ENCODE peak calls at places on chromosomes 11 and 22, in nine cellular contexts. E is GM23248; D is ascending aorta; B is stimulated activated CD4-positive, alpha-beta T cell treated with anti-CD3 and anti-CD28 coated beads, Interleukin-2, amount 100 ng/mL, for 24 hours; A is heart right ventricle; O is heart left ventricle; K is kidney; S is mesenchymal stem cell; R is NCI-H1417. X is an unnamed sample.

GRCh38 chr11:32353884-32354283 is 81.5 kb downstream of the WT1 start:
- DNase-seq in E (no peak), D (no peak), B (no peak), A (no peak), O (no peak), K (no peak), S (no peak), R (no peak), X (peak)

GRCh38 chr22:46576556-46577351 is 39.3 kb upstream of the CELSR1 start:
- DNase-seq in E (peak), D (no peak), B (peak), A (no peak), O (peak), K (peak), S (peak), R (peak), X (peak)

GRCh38 chr11:38648597-38648996 is 2050.6 kb upstream of the RAG2 start:
- DNase-seq in E (no peak), D (no peak), B (no peak), A (no peak), O (no peak), K (no peak), S (no peak), R (no peak), X (no peak)

GRCh38 chr11:76236092-76237026 is 30.1 kb upstream of the WNT11 start:
- DNase-seq in E (peak), D (peak), B (peak), A (no peak), O (peak), K (peak), S (peak), R (peak), X (peak)

GRCh38 chr11:108596701-108597100 is 3.1 kb upstream of the EXPH5 start:
- DNase-seq in E (no peak), D (no peak), B (no peak), A (no peak), O (no peak), K (no peak), S (no peak), R (no peak), X (no peak)

GRCh38 chr11:115504279-115505158 is at the start of gene CADM1:
- DNase-seq in E (peak), D (peak), B (peak), A (peak), O (peak), K (peak), S (peak), R (peak), X (peak)

GRCh38 chr22:45105281-45105700 is 58.4 kb upstream of the NUP50 start:
- DNase-seq in E (peak), D (no peak), B (no peak), A (no peak), O (no peak), K (no peak), S (peak), R (no peak), X (no peak)

GRCh38 chr11:72896431-72896830 is 82.2 kb downstream of the ATG16L2 start:
- DNase-seq in E (no peak), D (no peak), B (no peak), A (no peak), O (no peak), K (no peak), S (no peak), R (no peak), X (no peak)

GRCh38 chr22:17734197-17734596 is 40.1 kb downstream of the BID start:
- DNase-seq in E (peak), D (no peak), B (no peak), A (no peak), O (no peak), K (no peak), S (peak), R (no peak), X (no peak)

GRCh38 chr22:39351689-39352214 is 2.0 kb downstream of the SYNGR1 start:
- DNase-seq in E (peak), D (no peak), B (no peak), A (no peak), O (no peak), K (no peak), S (peak), R (no peak), X (peak)

GRCh38 chr11:96279421-96280290 is 63.3 kb downstream of the MAML2 start:
- DNase-seq in E (peak), D (no peak), B (no peak), A (no peak), O (no peak), K (no peak), S (peak), R (no peak), X (no peak)

X was measured in nephron progenitor cell.